ENCODE peak calls at places on chromosomes 7 and 10, in seven cellular contexts. One of them, this sample, is unnamed. For H3K36me3, the result is how much of the 10 kb centered on the place peaks cover.

GRCh38 chr7:55567495-55568070 is 4.7 kb downstream of the VOPP1 start:
- DNase-seq in IMR-90: no peak
- DNase-seq in thyroid gland: peak
- DNase-seq in heart left ventricle: no peak
- DNase-seq in K562: no peak
- DNase-seq in stomach: no peak
- DNase-seq in suprapubic skin: no peak
- DNase-seq in this sample: no peak

GRCh38 chr7:66213637-66214036 is 8.5 kb downstream of the TPST1 start:
- DNase-seq in IMR-90: peak
- DNase-seq in thyroid gland: no peak
- DNase-seq in heart left ventricle: no peak
- DNase-seq in K562: no peak
- DNase-seq in stomach: no peak
- DNase-seq in suprapubic skin: no peak
- DNase-seq in this sample: no peak

GRCh38 chr10:44510716-44511115 is 125.8 kb upstream of the CXCL12 start:
- DNase-seq in IMR-90: peak
- DNase-seq in thyroid gland: no peak
- DNase-seq in heart left ventricle: no peak
- DNase-seq in K562: no peak
- DNase-seq in stomach: no peak
- DNase-seq in suprapubic skin: no peak
- DNase-seq in this sample: no peak

GRCh38 chr10:31754803-31755624 is 173.6 kb downstream of the ARHGAP12 start:
- DNase-seq in IMR-90: no peak
- DNase-seq in thyroid gland: peak
- DNase-seq in heart left ventricle: no peak
- DNase-seq in K562: no peak
- DNase-seq in stomach: no peak
- DNase-seq in suprapubic skin: no peak
- DNase-seq in this sample: peak

GRCh38 chr7:126659124-126659523 is 593.6 kb downstream of the GRM8 start:
- DNase-seq in IMR-90: no peak
- DNase-seq in thyroid gland: no peak
- DNase-seq in heart left ventricle: no peak
- DNase-seq in K562: no peak
- DNase-seq in stomach: no peak
- DNase-seq in suprapubic skin: no peak
- DNase-seq in this sample: no peak

GRCh38 chr10:28241766-28242399 is 61.0 kb downstream of the MPP7 start:
- DNase-seq in IMR-90: peak
- DNase-seq in thyroid gland: peak
- DNase-seq in heart left ventricle: no peak
- DNase-seq in K562: peak
- DNase-seq in stomach: no peak
- DNase-seq in suprapubic skin: no peak
- DNase-seq in this sample: peak

GRCh38 chr7:80640841-80641240 is 2.4 kb downstream of the CD36 start:
- DNase-seq in IMR-90: peak
- DNase-seq in thyroid gland: peak
- DNase-seq in heart left ventricle: no peak
- DNase-seq in K562: no peak
- DNase-seq in stomach: no peak
- DNase-seq in suprapubic skin: no peak
- DNase-seq in this sample: no peak

GRCh38 chr7:29563590-29564454 is at the start of gene PRR15:
- DNase-seq in IMR-90: no peak
- DNase-seq in thyroid gland: peak
- DNase-seq in heart left ventricle: peak
- DNase-seq in K562: no peak
- DNase-seq in stomach: peak
- DNase-seq in suprapubic skin: no peak
- DNase-seq in this sample: no peak

GRCh38 chr10:118173326-118173725 is 126.6 kb upstream of the RAB11FIP2 start:
- DNase-seq in IMR-90: no peak
- DNase-seq in thyroid gland: no peak
- DNase-seq in heart left ventricle: no peak
- DNase-seq in K562: no peak
- DNase-seq in stomach: no peak
- DNase-seq in suprapubic skin: no peak
- DNase-seq in this sample: no peak

GRCh38 chr10:122054046-122055025 is 65.4 kb downstream of the TACC2 start:
- DNase-seq in IMR-90: peak
- DNase-seq in thyroid gland: peak
- DNase-seq in heart left ventricle: peak
- DNase-seq in K562: peak
- DNase-seq in stomach: peak
- DNase-seq in suprapubic skin: no peak
- DNase-seq in this sample: peak

GRCh38 chr7:104231054-104232046 is 23.5 kb upstream of the ORC5 start:
- DNase-seq in IMR-90: peak
- DNase-seq in thyroid gland: peak
- DNase-seq in heart left ventricle: peak
- DNase-seq in K562: peak
- DNase-seq in stomach: peak
- DNase-seq in suprapubic skin: no peak
- DNase-seq in this sample: peak

GRCh38 chr7:67764312-67764711 is 767.7 kb downstream of the TYW1 start:
- DNase-seq in IMR-90: no peak
- DNase-seq in thyroid gland: no peak
- DNase-seq in heart left ventricle: no peak
- DNase-seq in K562: no peak
- DNase-seq in stomach: no peak
- DNase-seq in suprapubic skin: no peak
- DNase-seq in this sample: no peak

GRCh38 chr7:10939237-10939910 is 34.3 kb upstream of the PHF14 start:
- DNase-seq in IMR-90: no peak
- DNase-seq in thyroid gland: no peak
- DNase-seq in heart left ventricle: peak
- DNase-seq in K562: no peak
- DNase-seq in stomach: no peak
- DNase-seq in suprapubic skin: no peak
- DNase-seq in this sample: no peak

GRCh38 chr10:78817361-78817760 is 251.4 kb upstream of the ZMIZ1 start:
- DNase-seq in IMR-90: no peak
- DNase-seq in thyroid gland: no peak
- DNase-seq in heart left ventricle: no peak
- DNase-seq in K562: no peak
- DNase-seq in stomach: no peak
- DNase-seq in suprapubic skin: no peak
- DNase-seq in this sample: no peak

GRCh38 chr7:32574626-32575025 is 79.3 kb downstream of the AVL9 start:
- DNase-seq in IMR-90: no peak
- DNase-seq in thyroid gland: no peak
- DNase-seq in heart left ventricle: no peak
- DNase-seq in K562: no peak
- DNase-seq in stomach: no peak
- DNase-seq in suprapubic skin: no peak
- DNase-seq in this sample: no peak

GRCh38 chr10:112926906-112927688 is 22.9 kb upstream of the TCF7L2 start:
- DNase-seq in IMR-90: no peak
- DNase-seq in thyroid gland: no peak
- DNase-seq in heart left ventricle: no peak
- DNase-seq in K562: no peak
- DNase-seq in stomach: no peak
- DNase-seq in suprapubic skin: no peak
- DNase-seq in this sample: no peak

GRCh38 chr10:131847241-131847783 is 53.5 kb upstream of the PPP2R2D start:
- DNase-seq in IMR-90: no peak
- DNase-seq in thyroid gland: no peak
- DNase-seq in heart left ventricle: peak
- DNase-seq in K562: no peak
- DNase-seq in stomach: no peak
- DNase-seq in suprapubic skin: no peak
- DNase-seq in this sample: peak

GRCh38 chr7:47759056-47759706 is 177.3 kb upstream of the TNS3 start:
- DNase-seq in IMR-90: no peak
- DNase-seq in thyroid gland: no peak
- DNase-seq in heart left ventricle: no peak
- DNase-seq in K562: no peak
- DNase-seq in stomach: no peak
- DNase-seq in suprapubic skin: no peak
- DNase-seq in this sample: no peak

GRCh38 chr10:109845308-109845707 is 78.0 kb downstream of the XPNPEP1 start:
- DNase-seq in IMR-90: no peak
- DNase-seq in thyroid gland: peak
- DNase-seq in heart left ventricle: no peak
- DNase-seq in K562: no peak
- DNase-seq in stomach: no peak
- DNase-seq in suprapubic skin: no peak
- DNase-seq in this sample: no peak

GRCh38 chr10:69470463-69471163 is 19.3 kb downstream of the TSPAN15 start:
- DNase-seq in IMR-90: no peak
- DNase-seq in thyroid gland: no peak
- DNase-seq in heart left ventricle: no peak
- DNase-seq in K562: no peak
- DNase-seq in stomach: no peak
- DNase-seq in suprapubic skin: no peak
- DNase-seq in this sample: no peak

GRCh38 chr7:27182861-27183681 is 2.0 kb downstream of the HOXA11 start:
- DNase-seq in IMR-90: no peak
- DNase-seq in thyroid gland: no peak
- DNase-seq in heart left ventricle: no peak
- DNase-seq in K562: no peak
- DNase-seq in stomach: peak
- DNase-seq in suprapubic skin: peak
- DNase-seq in this sample: no peak

GRCh38 chr7:43658718-43659548 is 70.4 kb downstream of the COA1 start:
- DNase-seq in IMR-90: peak
- DNase-seq in thyroid gland: no peak
- DNase-seq in heart left ventricle: no peak
- DNase-seq in K562: no peak
- DNase-seq in stomach: no peak
- DNase-seq in suprapubic skin: no peak
- DNase-seq in this sample: no peak

GRCh38 chr10:114157912-114158311 is 16.1 kb downstream of the CCDC186 start:
- DNase-seq in IMR-90: no peak
- DNase-seq in thyroid gland: no peak
- DNase-seq in heart left ventricle: no peak
- DNase-seq in K562: no peak
- DNase-seq in stomach: no peak
- DNase-seq in suprapubic skin: no peak
- DNase-seq in this sample: no peak
- TF ChIP-seq CTCF in IMR-90: no peak
- TF ChIP-seq CTCF in thyroid gland: no peak
- TF ChIP-seq CTCF in heart left ventricle: no peak
- TF ChIP-seq CTCF in K562: no peak
- TF ChIP-seq CTCF in stomach: no peak
- TF ChIP-seq CTCF in suprapubic skin: no peak
- TF ChIP-seq CTCF in this sample: no peak

GRCh38 chr7:1092161-1092632 is 4.3 kb downstream of the GPER1 start:
- DNase-seq in IMR-90: no peak
- DNase-seq in thyroid gland: no peak
- DNase-seq in heart left ventricle: no peak
- DNase-seq in K562: no peak
- DNase-seq in stomach: no peak
- DNase-seq in suprapubic skin: no peak
- DNase-seq in this sample: no peak

GRCh38 chr7:1093916-1094508 is 6.1 kb downstream of the GPER1 start:
- DNase-seq in IMR-90: no peak
- DNase-seq in thyroid gland: peak
- DNase-seq in heart left ventricle: no peak
- DNase-seq in K562: no peak
- DNase-seq in stomach: no peak
- DNase-seq in suprapubic skin: no peak
- DNase-seq in this sample: no peak

GRCh38 chr7:1091644-1092027 is 3.7 kb downstream of the GPER1 start:
- DNase-seq in IMR-90: no peak
- DNase-seq in thyroid gland: no peak
- DNase-seq in heart left ventricle: no peak
- DNase-seq in K562: no peak
- DNase-seq in stomach: no peak
- DNase-seq in suprapubic skin: no peak
- DNase-seq in this sample: no peak

GRCh38 chr7:1093506-1093850 is 5.6 kb downstream of the GPER1 start:
- DNase-seq in IMR-90: no peak
- DNase-seq in thyroid gland: no peak
- DNase-seq in heart left ventricle: no peak
- DNase-seq in K562: no peak
- DNase-seq in stomach: no peak
- DNase-seq in suprapubic skin: no peak
- DNase-seq in this sample: no peak

GRCh38 chr7:1092806-1093505 is 5.0 kb downstream of the GPER1 start:
- DNase-seq in IMR-90: no peak
- DNase-seq in thyroid gland: no peak
- DNase-seq in heart left ventricle: no peak
- DNase-seq in K562: no peak
- DNase-seq in stomach: peak
- DNase-seq in suprapubic skin: no peak
- DNase-seq in this sample: no peak
- TF ChIP-seq POLR2A in IMR-90: no peak
- TF ChIP-seq POLR2A in thyroid gland: no peak
- TF ChIP-seq POLR2A in heart left ventricle: no peak
- TF ChIP-seq POLR2A in K562: no peak
- TF ChIP-seq POLR2A in stomach: no peak
- TF ChIP-seq POLR2A in suprapubic skin: no peak
- TF ChIP-seq POLR2A in this sample: no peak

GRCh38 chr7:2922866-2923265 is 78.8 kb upstream of the GNA12 start:
- DNase-seq in IMR-90: no peak
- DNase-seq in thyroid gland: no peak
- DNase-seq in heart left ventricle: no peak
- DNase-seq in K562: no peak
- DNase-seq in stomach: no peak
- DNase-seq in suprapubic skin: no peak
- DNase-seq in this sample: no peak

GRCh38 chr7:2923886-2924574 is 79.9 kb upstream of the GNA12 start:
- DNase-seq in IMR-90: no peak
- DNase-seq in thyroid gland: no peak
- DNase-seq in heart left ventricle: no peak
- DNase-seq in K562: no peak
- DNase-seq in stomach: no peak
- DNase-seq in suprapubic skin: peak
- DNase-seq in this sample: no peak

GRCh38 chr7:2921748-2922147 is 77.6 kb upstream of the GNA12 start:
- DNase-seq in IMR-90: no peak
- DNase-seq in thyroid gland: no peak
- DNase-seq in heart left ventricle: no peak
- DNase-seq in K562: no peak
- DNase-seq in stomach: no peak
- DNase-seq in suprapubic skin: no peak
- DNase-seq in this sample: no peak

GRCh38 chr7:2922271-2922691 is 78.2 kb upstream of the GNA12 start:
- DNase-seq in IMR-90: no peak
- DNase-seq in thyroid gland: no peak
- DNase-seq in heart left ventricle: no peak
- DNase-seq in K562: no peak
- DNase-seq in stomach: no peak
- DNase-seq in suprapubic skin: no peak
- DNase-seq in this sample: no peak

GRCh38 chr7:2923291-2923781 is 79.2 kb upstream of the GNA12 start:
- DNase-seq in IMR-90: no peak
- DNase-seq in thyroid gland: no peak
- DNase-seq in heart left ventricle: no peak
- DNase-seq in K562: no peak
- DNase-seq in stomach: no peak
- DNase-seq in suprapubic skin: no peak
- DNase-seq in this sample: no peak
- H3K36me3 ChIP-seq in IMR-90: under half
- H3K36me3 ChIP-seq in thyroid gland: under half
- H3K36me3 ChIP-seq in heart left ventricle: under half
- H3K36me3 ChIP-seq in K562: under half
- H3K36me3 ChIP-seq in stomach: under half
- H3K36me3 ChIP-seq in suprapubic skin: under half
- H3K36me3 ChIP-seq in this sample: under half

GRCh38 chr10:7813481-7813880 is 4.8 kb upstream of the TAF3 start:
- DNase-seq in IMR-90: no peak
- DNase-seq in thyroid gland: no peak
- DNase-seq in heart left ventricle: no peak
- DNase-seq in K562: peak
- DNase-seq in stomach: no peak
- DNase-seq in suprapubic skin: no peak
- DNase-seq in this sample: no peak
- TF ChIP-seq CTCF in IMR-90: no peak
- TF ChIP-seq CTCF in thyroid gland: no peak
- TF ChIP-seq CTCF in heart left ventricle: no peak
- TF ChIP-seq CTCF in K562: peak
- TF ChIP-seq CTCF in stomach: no peak
- TF ChIP-seq CTCF in suprapubic skin: no peak
- TF ChIP-seq CTCF in this sample: no peak